ENCODE peak calls at places on chromosomes 7 and 10, in four cellular contexts. U, J, F and T are unnamed samples.

GRCh38 chr10:13949844-13950542 is 363.2 kb downstream of the PRPF18 start:
- DNase-seq in U (no peak), J (peak), F (peak), T (no peak)

GRCh38 chr7:152761116-152761748 is 1.7 kb downstream of the ACTR3B start:
- DNase-seq in F (no peak), J (peak), U (no peak), T (no peak)

GRCh38 chr7:40586197-40586596 is 451.4 kb downstream of the SUGCT start:
- DNase-seq in F (no peak), U (no peak), J (peak), T (no peak)

GRCh38 chr10:100823194-100823593 is 77.8 kb downstream of the PAX2 start:
- DNase-seq in U (no peak), F (no peak), J (no peak), T (no peak)

GRCh38 chr10:19014034-19014433 is 34.6 kb upstream of the MALRD1 start:
- DNase-seq in J (no peak), F (peak), U (no peak), T (no peak)

GRCh38 chr7:98204670-98205069 is 6.6 kb upstream of the BHLHA15 start:
- DNase-seq in U (no peak), J (no peak), F (no peak), T (no peak)

GRCh38 chr7:2643386-2644229 is 11.8 kb downstream of the TTYH3 start:
- DNase-seq in F (no peak), J (no peak), U (no peak), T (no peak)

GRCh38 chr10:48760983-48761382 is 76.3 kb downstream of the WDFY4 start:
- DNase-seq in U (no peak), F (no peak), J (no peak), T (no peak)

GRCh38 chr7:3068568-3068967 is 24.9 kb upstream of the CARD11 start:
- DNase-seq in F (no peak), U (no peak), J (no peak), T (no peak)

GRCh38 chr7:44268671-44269070 is 56.7 kb downstream of the CAMK2B start:
- DNase-seq in F (no peak), U (no peak), J (no peak), T (no peak)

GRCh38 chr7:1271046-1271445 is 38.4 kb downstream of the UNCX start:
- DNase-seq in J (no peak), U (no peak), F (no peak), T (no peak)

GRCh38 chr7:30252885-30253795 is 31.3 kb upstream of the ZNRF2 start:
- DNase-seq in F (no peak), J (no peak), U (no peak), T (no peak)

GRCh38 chr10:62082729-62083412 is 181.4 kb downstream of the ARID5B start:
- DNase-seq in U (no peak), J (peak), F (no peak), T (no peak)

GRCh38 chr10:59179027-59179426 is 2.6 kb downstream of the PHYHIPL start:
- DNase-seq in U (no peak), J (no peak), F (no peak), T (no peak)

GRCh38 chr10:70750156-70750703 is 34.9 kb downstream of the TBATA start:
- DNase-seq in U (no peak), J (no peak), F (no peak), T (no peak)

GRCh38 chr10:96664563-96664962 is 55.8 kb downstream of the PIK3AP1 start:
- DNase-seq in U (no peak), F (no peak), J (no peak), T (no peak)

GRCh38 chr10:102184606-102185005 is 32.4 kb downstream of the NOLC1 start:
- DNase-seq in J (no peak), U (no peak), F (no peak), T (no peak)

GRCh38 chr7:84841809-84842208 is 345.0 kb downstream of the SEMA3D start:
- DNase-seq in F (no peak), U (no peak), J (no peak), T (no peak)

GRCh38 chr10:132294196-132294520 is 13.6 kb downstream of the STK32C start:
- DNase-seq in F (no peak), U (no peak), J (no peak), T (no peak)

GRCh38 chr10:22259280-22259679 is 41.5 kb upstream of the EBLN1 start:
- DNase-seq in U (no peak), J (peak), F (no peak), T (no peak)

GRCh38 chr10:107718868-107719267 is 554.4 kb upstream of the SORCS1 start:
- DNase-seq in U (no peak), J (no peak), F (no peak), T (no peak)

GRCh38 chr7:132557489-132558044 is 18.7 kb downstream of the PLXNA4 start:
- DNase-seq in F (no peak), J (peak), U (no peak), T (no peak)

GRCh38 chr7:141185369-141185967 is 111.6 kb downstream of the TMEM178B start:
- DNase-seq in U (no peak), J (no peak), F (no peak), T (no peak)

GRCh38 chr7:32890553-32891045 is 961 bp downstream of the KBTBD2 start:
- DNase-seq in U (no peak), F (peak), J (peak), T (no peak)

GRCh38 chr7:32761451-32762320 is 129.9 kb downstream of the KBTBD2 start:
- DNase-seq in F (no peak), U (no peak), J (no peak), T (peak)

GRCh38 chr7:108294595-108294994 is 161.6 kb downstream of the NRCAM start:
- DNase-seq in F (no peak), U (no peak), J (no peak), T (no peak)

GRCh38 chr10:45580781-45581496 is 91.6 kb downstream of the ZFAND4 start:
- DNase-seq in J (no peak), U (no peak), F (no peak), T (no peak)

GRCh38 chr10:123544986-123545385 is 121.2 kb upstream of the GPR26 start:
- DNase-seq in J (no peak), F (no peak), U (no peak), T (no peak)

GRCh38 chr10:63437334-63437949 is 28.3 kb downstream of the JMJD1C start:
- DNase-seq in U (no peak), F (no peak), J (peak), T (no peak)

GRCh38 chr7:143967398-143967797 is 12.8 kb downstream of the OR2F1 start:
- DNase-seq in U (no peak), J (no peak), F (no peak), T (no peak)

GRCh38 chr7:10934292-10934691 is 39.4 kb upstream of the PHF14 start:
- DNase-seq in F (no peak), J (peak), U (no peak), T (no peak)

GRCh38 chr7:112495820-112496462 is 15.2 kb downstream of the LSMEM1 start:
- DNase-seq in J (peak), U (peak), F (no peak), T (no peak)

GRCh38 chr10:61486738-61487396 is 33.7 kb upstream of the TMEM26 start:
- DNase-seq in U (no peak), F (no peak), J (peak), T (no peak)

GRCh38 chr7:70893422-70893821 is 238.5 kb upstream of the GALNT17 start:
- DNase-seq in U (no peak), J (no peak), F (no peak), T (no peak)
- H2BK12ac ChIP-seq in U (no peak), J (no peak), F (no peak), T (peak)

GRCh38 chr7:23244335-23244635 is 2.3 kb upstream of the GPNMB start:
- DNase-seq in J (no peak), F (no peak), U (no peak), T (no peak)

GRCh38 chr7:23246540-23246939 is at the start of gene GPNMB:
- DNase-seq in F (no peak), J (peak), U (no peak), T (no peak)

GRCh38 chr7:23249486-23249885 is 2.9 kb downstream of the GPNMB start:
- DNase-seq in U (no peak), F (no peak), J (no peak), T (no peak)

GRCh38 chr7:23247101-23247601 is 576 bp downstream of the GPNMB start:
- DNase-seq in U (no peak), J (peak), F (no peak), T (no peak)

DNA sequence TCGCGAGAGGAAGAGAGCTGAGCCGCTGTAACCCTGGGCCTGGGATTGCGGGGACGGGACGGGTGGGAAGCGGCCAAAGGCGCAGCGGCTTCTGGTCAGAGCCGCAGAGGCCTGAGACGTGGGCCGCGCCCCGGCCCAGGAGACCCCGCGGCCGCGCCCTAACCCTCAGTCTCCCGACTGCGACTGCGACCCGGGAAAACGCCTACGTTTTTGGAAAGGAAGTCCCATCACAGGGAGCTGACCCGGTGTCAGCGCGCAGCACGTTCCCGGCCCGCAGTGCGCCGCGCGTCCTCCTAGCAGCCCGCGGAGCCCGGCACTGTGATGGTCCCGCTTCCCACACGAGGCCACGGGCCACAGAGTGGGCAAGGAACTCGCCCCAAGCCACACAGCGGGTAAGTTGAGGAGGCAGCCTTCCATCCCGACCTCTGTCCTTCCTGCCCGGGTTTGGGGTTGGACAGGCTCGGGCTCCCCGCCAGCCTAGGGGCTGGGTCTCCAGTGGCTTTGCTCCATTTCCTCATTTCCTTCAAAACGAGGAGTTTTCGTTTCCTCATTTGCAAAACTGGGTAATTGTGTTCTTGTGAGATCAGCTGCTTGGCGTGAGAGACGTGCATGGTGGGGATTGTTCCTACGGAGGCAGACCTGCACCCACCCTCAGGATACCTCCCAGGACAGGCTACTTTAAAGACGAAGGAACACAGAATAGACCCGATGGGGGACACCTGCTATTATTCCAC is 1.2 kb downstream of the GPNMB start:
- DNase-seq in J (peak), U (no peak), F (no peak), T (peak)
- H3K4me3 ChIP-seq in J (peak), U (no peak), F (no peak), T (peak)

GRCh38 chr7:66413379-66414114 is 208.4 kb downstream of the TPST1 start:
- DNase-seq in F (peak), U (peak), J (peak), T (peak)
- H2BK12ac ChIP-seq in F (no peak), U (no peak), J (no peak), T (peak)

DNA sequence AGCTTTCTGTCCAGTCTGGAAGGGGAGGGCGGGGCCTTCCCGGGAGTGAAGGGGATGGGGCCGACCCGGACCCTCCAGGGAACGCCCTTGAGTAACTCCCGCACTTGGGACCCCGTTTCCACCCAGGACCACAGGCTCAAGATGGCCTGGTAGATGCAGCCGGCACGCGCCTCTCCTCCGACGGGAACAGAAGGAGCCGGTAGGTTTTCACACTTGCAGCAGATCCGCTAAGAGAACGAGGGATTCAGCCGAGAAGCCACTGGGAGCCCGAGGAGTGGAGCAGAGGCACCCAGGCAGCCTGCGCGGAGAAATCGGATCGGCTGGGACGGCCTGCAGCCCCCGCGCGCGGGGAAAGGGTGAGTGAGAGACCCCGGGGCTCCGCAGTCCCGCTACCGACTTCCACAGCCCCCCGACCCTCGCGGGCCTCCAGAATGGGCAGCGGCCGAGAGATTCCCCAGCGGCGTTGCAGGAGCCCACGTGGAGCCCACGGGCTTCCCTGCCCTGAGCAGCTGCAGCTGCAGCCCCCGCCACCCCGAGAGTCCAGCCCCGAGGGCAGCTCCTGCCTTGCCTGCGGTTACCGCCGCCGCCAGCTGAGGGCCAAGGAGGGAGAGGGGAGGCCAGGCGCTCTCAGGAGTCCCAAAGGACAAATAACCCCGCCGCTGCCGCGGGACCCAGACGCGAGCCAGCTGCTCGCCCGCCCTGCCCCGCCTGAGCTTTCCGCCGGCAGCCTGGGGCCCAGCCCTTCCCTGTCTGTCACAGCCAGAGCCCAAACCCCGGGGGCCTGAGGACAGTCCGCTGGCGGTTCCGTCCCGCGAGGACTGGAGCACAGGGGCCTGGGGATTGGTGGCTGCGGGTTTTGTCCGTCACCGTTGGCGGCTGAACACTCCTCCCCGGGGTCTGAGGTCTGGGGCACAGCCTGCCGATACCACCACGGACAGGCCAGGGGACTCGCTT is 21.8 kb downstream of the IFT22 start:
- DNase-seq in U (no peak), J (peak), F (no peak), T (peak)
- H3K4me3 ChIP-seq in U (no peak), J (no peak), F (no peak), T (peak)

GRCh38 chr10:95288273-95288672 is 2.5 kb downstream of the PDLIM1 start:
- DNase-seq in F (no peak), U (no peak), J (no peak), T (no peak)

GRCh38 chr10:95290446-95290800 is 380 bp downstream of the PDLIM1 start:
- DNase-seq in U (no peak), J (no peak), F (no peak), T (no peak)

GRCh38 chr10:95289921-95290421 is 832 bp downstream of the PDLIM1 start:
- DNase-seq in F (no peak), U (no peak), J (no peak), T (no peak)

GRCh38 chr10:95290801-95291633 is at the start of gene PDLIM1:
- DNase-seq in J (peak), F (peak), U (no peak), T (peak)

GRCh38 chr10:95289003-95289920 is 1.5 kb downstream of the PDLIM1 start:
- DNase-seq in J (peak), F (no peak), U (no peak), T (no peak)
- H2BK12ac ChIP-seq in J (peak), F (no peak), U (no peak), T (peak)

GRCh38 chr10:133390597-133391248 is 3.2 kb upstream of the MTG1 start:
- DNase-seq in U (no peak), F (no peak), J (no peak), T (no peak)

GRCh38 chr10:133388265-133388972 is 5.5 kb upstream of the MTG1 start:
- DNase-seq in J (no peak), F (no peak), U (no peak), T (no peak)

GRCh38 chr10:133391249-133391635 is 2.7 kb upstream of the MTG1 start:
- DNase-seq in U (no peak), F (no peak), J (no peak), T (no peak)

GRCh38 chr10:133391761-133392518 is 2.0 kb upstream of the MTG1 start:
- DNase-seq in J (no peak), F (no peak), U (no peak), T (no peak)

GRCh38 chr10:133388973-133389818 is 4.8 kb upstream of the MTG1 start:
- DNase-seq in F (no peak), J (no peak), U (no peak), T (no peak)
- H3K4me3 ChIP-seq in F (no peak), J (no peak), U (no peak), T (no peak)

DNA sequence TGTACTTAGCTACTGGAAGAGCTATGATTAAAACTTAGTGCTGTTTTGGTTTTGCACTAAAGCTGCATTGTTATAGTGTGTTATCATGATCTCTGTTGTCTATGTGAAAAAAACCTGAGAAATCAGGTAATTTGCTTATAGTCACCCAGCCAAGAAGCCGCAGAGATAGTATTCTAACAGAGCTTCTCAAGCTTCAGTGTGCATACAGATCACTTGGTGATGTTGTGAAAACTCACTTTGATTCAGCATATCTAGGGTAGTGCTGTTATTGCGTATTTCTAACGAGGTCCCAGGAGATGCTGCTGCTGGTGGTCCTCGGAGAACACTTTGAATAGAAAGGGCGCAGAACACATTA is 68.5 kb upstream of the PDCD4 start:
- DNase-seq in J (no peak), F (no peak), U (no peak), T (no peak)
- H2BK12ac ChIP-seq in J (peak), F (no peak), U (no peak), T (no peak)

GRCh38 chr10:129942019-129942277 is 22.1 kb downstream of the EBF3 start:
- DNase-seq in U (no peak), F (no peak), J (no peak), T (no peak)
- H3K4me3 ChIP-seq in U (no peak), F (no peak), J (no peak), T (no peak)